ENCODE peak calls at places on chromosomes 3 and 15, in five cellular contexts. O is A549, X is K562, Q is SK-N-SH, H is H1. Z is an unnamed sample.

GRCh38 chr3:49751501-49751900 is 27.8 kb upstream of the GMPPB start:
- DNase-seq in Q (no peak), O (no peak), H (no peak), X (no peak), Z (no peak)

GRCh38 chr15:85583404-85584390 is 203.3 kb downstream of the AKAP13 start:
- DNase-seq in H (no peak), X (no peak), Q (no peak), O (no peak), Z (peak)

GRCh38 chr15:40258544-40258943 is 19.7 kb downstream of the PAK6 start:
- DNase-seq in O (no peak), X (no peak), H (no peak), Q (no peak), Z (no peak)

GRCh38 chr3:67870477-67870876 is 216.1 kb upstream of the SUCLG2 start:
- DNase-seq in X (no peak), O (no peak), Q (no peak), H (no peak), Z (no peak)

GRCh38 chr3:16409032-16409431 is 104.5 kb downstream of the RFTN1 start:
- DNase-seq in Q (no peak), H (no peak), X (no peak), O (no peak), Z (no peak)

GRCh38 chr3:65597952-65598413 is 440.7 kb downstream of the MAGI1 start:
- DNase-seq in O (no peak), Q (peak), H (peak), X (peak), Z (no peak)

GRCh38 chr15:62485170-62485720 is 320.2 kb upstream of the C2CD4B start:
- DNase-seq in Q (no peak), O (no peak), X (no peak), H (no peak), Z (no peak)

GRCh38 chr15:68578175-68578959 is 426 bp upstream of the CORO2B start:
- DNase-seq in H (peak), Q (peak), O (no peak), X (no peak), Z (no peak)

GRCh38 chr3:128584412-128585020 is 66.1 kb downstream of the RPN1 start:
- DNase-seq in H (peak), Q (peak), O (peak), X (peak), Z (peak)

GRCh38 chr3:158765518-158766205 is 33.4 kb upstream of the RARRES1 start:
- DNase-seq in Q (no peak), X (no peak), H (no peak), O (no peak), Z (no peak)

GRCh38 chr3:48400824-48401433 is 28.9 kb downstream of the FBXW12 start:
- DNase-seq in O (peak), Q (peak), H (peak), X (peak), Z (peak)

GRCh38 chr3:11060500-11061251 is 68.1 kb downstream of the SLC6A1 start:
- DNase-seq in O (peak), H (peak), Q (peak), X (peak), Z (no peak)

GRCh38 chr3:85313380-85313779 is 354.6 kb downstream of the CADM2 start:
- DNase-seq in O (no peak), H (no peak), Q (no peak), X (no peak), Z (no peak)

GRCh38 chr3:126181398-126181725 is 976 bp upstream of the ALDH1L1 start:
- DNase-seq in Q (no peak), H (no peak), O (no peak), X (no peak), Z (no peak)

GRCh38 chr3:64056616-64057165 is 33.4 kb upstream of the PSMD6 start:
- DNase-seq in O (no peak), X (no peak), Q (no peak), H (no peak), Z (no peak)

GRCh38 chr3:182284793-182285192 is 508.5 kb upstream of the ATP11B start:
- DNase-seq in H (peak), O (no peak), Q (no peak), X (no peak), Z (no peak)

GRCh38 chr3:128318275-128318920 is 148.3 kb downstream of the DNAJB8 start:
- DNase-seq in O (no peak), Q (peak), H (no peak), X (no peak), Z (no peak)

GRCh38 chr3:190504354-190505125 is 9.3 kb upstream of the IL1RAP start:
- DNase-seq in H (no peak), O (no peak), X (no peak), Q (no peak), Z (no peak)

GRCh38 chr3:125013095-125013494 is 42.7 kb downstream of the HEG1 start:
- DNase-seq in X (no peak), Q (no peak), H (no peak), O (no peak), Z (no peak)

GRCh38 chr3:51391075-51391565 is at the start of gene RBM15B:
- DNase-seq in X (peak), Q (peak), H (peak), O (peak), Z (peak)

GRCh38 chr3:63975705-63976104 is 47.6 kb downstream of the PSMD6 start:
- DNase-seq in Q (no peak), O (no peak), X (no peak), H (no peak), Z (no peak)

GRCh38 chr3:124429129-124429815 is 301.0 kb upstream of the UMPS start:
- DNase-seq in X (no peak), O (peak), H (no peak), Q (peak), Z (no peak)

GRCh38 chr15:19973718-19974117 is 567.9 kb downstream of the GOLGA6L6 start:
- DNase-seq in O (no peak), Q (peak), H (peak), X (peak), Z (no peak)

GRCh38 chr3:128804017-128804816 is 75.2 kb upstream of the ACAD9 start:
- DNase-seq in H (no peak), Q (no peak), X (peak), O (no peak), Z (peak)

GRCh38 chr3:46098319-46098761 is 71.1 kb upstream of the XCR1 start:
- DNase-seq in H (no peak), X (no peak), Q (no peak), O (no peak), Z (peak)

GRCh38 chr3:71580636-71581215 is 2.8 kb downstream of the FOXP1 start:
- DNase-seq in H (no peak), Q (no peak), O (no peak), X (no peak), Z (no peak)

GRCh38 chr3:29642393-29643033 is 361.6 kb downstream of the RBMS3 start:
- DNase-seq in H (no peak), O (no peak), X (no peak), Q (peak), Z (no peak)

GRCh38 chr3:123584284-123584987 is 417 bp downstream of the HACD2 start:
- DNase-seq in O (peak), Q (peak), X (no peak), H (no peak), Z (no peak)

GRCh38 chr3:110296885-110297284 is 774.7 kb upstream of the NECTIN3 start:
- DNase-seq in O (no peak), H (no peak), Q (no peak), X (no peak), Z (no peak)

GRCh38 chr3:113241292-113242033 is 30.1 kb downstream of the BOC start:
- DNase-seq in O (no peak), H (no peak), Q (peak), X (no peak), Z (no peak)

GRCh38 chr3:72288955-72289707 is 504.2 kb upstream of the PROK2 start:
- DNase-seq in O (no peak), X (peak), Q (peak), H (no peak), Z (no peak)

GRCh38 chr15:73858062-73858461 is 15.3 kb upstream of the TBC1D21 start:
- DNase-seq in O (no peak), H (no peak), X (peak), Q (no peak), Z (no peak)

GRCh38 chr15:92449476-92449875 is 55.8 kb downstream of the ST8SIA2 start:
- DNase-seq in X (no peak), O (no peak), Q (no peak), H (no peak), Z (no peak)

GRCh38 chr3:17478673-17479072 is 263.8 kb downstream of the TBC1D5 start:
- DNase-seq in H (no peak), X (no peak), O (peak), Q (no peak), Z (no peak)

GRCh38 chr3:99352811-99353210 is 285.6 kb upstream of the COL8A1 start:
- DNase-seq in O (no peak), H (no peak), Q (no peak), X (no peak), Z (no peak)

GRCh38 chr3:99351097-99351496 is 287.3 kb upstream of the COL8A1 start:
- DNase-seq in X (no peak), O (no peak), H (no peak), Q (no peak), Z (no peak)

GRCh38 chr3:99344216-99344615 is 294.2 kb upstream of the COL8A1 start:
- DNase-seq in X (no peak), H (no peak), O (no peak), Q (no peak), Z (no peak)

GRCh38 chr3:99348451-99348850 is 289.9 kb upstream of the COL8A1 start:
- DNase-seq in Q (no peak), O (no peak), X (no peak), H (no peak), Z (no peak)
- TF ChIP-seq CHD2 in Q (no peak), O (no peak), X (no peak), H (no peak), Z (no peak)

GRCh38 chr3:143856252-143856977 is 8.1 kb upstream of the SLC9A9 start:
- DNase-seq in X (no peak), H (no peak), Q (no peak), O (no peak), Z (no peak)
- TF ChIP-seq CHD2 in X (no peak), H (no peak), Q (no peak), O (no peak), Z (no peak)

GRCh38 chr3:39141211-39141995 is 12.0 kb downstream of the CSRNP1 start:
- DNase-seq in Q (peak), O (no peak), X (peak), H (no peak), Z (no peak)
- TF ChIP-seq CHD2 in Q (no peak), O (no peak), X (no peak), H (no peak), Z (no peak)

DNA sequence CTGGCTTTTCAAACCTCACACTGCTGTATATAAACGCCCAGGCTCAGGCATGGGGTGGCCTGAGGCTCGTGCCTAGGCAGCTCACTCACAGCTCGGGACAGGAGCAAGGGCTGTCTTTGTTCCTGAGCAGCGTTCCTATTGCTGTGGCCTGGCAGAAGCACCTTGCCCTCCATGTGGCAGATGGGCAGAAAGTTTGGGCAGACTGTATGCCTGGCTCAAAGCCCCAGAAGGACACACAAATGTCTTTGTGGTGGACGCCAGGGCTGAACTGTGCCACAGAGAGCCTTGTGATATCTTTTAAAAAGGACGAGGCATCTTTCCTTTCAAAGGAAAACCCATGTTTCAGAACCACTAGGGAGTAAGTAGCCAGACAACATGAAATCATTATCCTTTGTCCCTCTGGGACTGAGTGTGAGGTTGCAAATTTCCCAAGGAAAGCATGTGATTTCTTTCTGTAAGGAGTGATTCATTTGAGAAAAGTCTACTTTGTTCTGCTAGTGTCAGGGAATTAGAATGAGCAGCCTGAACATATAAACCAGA is 29.3 kb upstream of the UBE2E1 start:
- DNase-seq in O (no peak), Q (no peak), H (no peak), X (no peak), Z (no peak)
- TF ChIP-seq CHD2 in O (no peak), Q (no peak), H (no peak), X (no peak), Z (no peak)

DNA sequence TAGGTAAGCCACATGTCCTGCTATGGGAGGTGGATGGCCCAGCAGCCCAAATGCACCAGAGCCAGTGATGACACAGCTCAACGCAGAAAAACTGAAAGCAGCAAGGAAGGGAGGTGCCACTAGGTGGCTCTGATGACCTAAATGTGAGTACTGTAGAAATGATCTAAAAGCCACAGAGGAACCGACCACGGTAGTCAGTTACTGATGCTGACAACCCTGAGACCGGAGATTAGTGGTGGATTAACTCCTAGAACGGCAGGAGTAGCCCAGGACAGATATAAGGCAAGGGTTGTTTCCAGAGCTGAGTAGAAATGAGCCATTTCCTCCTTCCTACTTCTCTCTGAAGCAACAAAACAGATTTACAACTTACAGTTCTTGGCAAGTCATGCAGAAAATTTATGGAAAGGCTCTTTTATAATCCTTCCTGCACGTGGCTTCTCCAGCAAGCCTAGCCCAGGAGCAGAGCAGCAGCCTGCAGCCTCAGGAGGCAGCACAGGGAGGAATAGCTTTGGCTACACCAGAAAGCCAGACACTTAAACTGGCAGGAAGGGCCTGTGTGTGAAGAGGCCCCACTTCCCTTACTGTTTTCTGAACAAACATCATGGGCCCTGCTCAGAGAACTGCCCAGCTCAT is 13.1 kb downstream of the FBXL22 start:
- DNase-seq in Q (peak), O (peak), X (peak), H (peak), Z (peak)
- TF ChIP-seq CHD2 in Q (no peak), O (no peak), X (no peak), H (no peak), Z (no peak)

DNA sequence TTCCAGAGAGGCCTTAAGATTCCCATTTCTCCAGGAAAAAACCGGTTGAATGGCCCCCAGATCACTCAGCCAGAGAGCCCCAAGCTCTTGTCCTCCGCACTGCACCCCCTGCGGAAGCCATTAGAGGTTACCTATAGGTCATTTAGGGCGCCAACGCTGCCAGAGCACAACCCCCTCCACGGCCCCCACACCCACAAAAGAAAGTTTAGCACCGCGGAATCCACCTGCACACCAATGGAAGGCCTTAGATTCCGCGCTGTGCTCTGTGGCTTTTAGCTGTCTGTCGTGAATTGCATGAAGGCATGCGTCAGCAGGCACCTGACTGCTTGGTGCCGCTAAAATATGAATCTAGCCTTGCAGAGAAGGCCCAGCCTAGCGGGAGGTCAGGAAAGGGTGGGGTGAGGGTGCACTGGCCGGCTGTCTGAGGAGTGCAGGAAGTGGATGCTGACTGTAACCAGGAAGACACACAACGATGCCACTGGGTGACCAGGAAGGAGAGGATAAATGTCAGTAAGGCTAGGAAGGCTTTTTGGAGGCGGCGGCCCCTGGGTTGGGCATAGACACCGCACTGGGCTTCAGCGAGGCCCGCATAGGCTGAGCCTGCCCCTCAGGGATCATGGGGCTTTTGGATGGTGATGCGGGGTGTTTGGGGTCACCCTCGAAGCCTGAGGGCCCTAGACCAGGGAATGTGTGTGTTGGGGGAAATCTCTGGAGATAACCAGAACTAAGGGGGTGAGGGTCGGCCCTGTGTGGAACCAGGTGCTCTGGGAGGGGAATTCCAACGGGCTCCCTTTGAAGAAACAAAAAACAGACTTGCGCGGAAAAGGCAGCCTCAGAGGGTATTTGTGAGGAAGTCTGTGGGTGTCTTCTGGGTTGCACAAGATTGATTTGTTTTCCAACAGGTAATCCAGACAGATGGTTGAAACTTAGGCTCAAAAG is 964 bp upstream of the NUP210 start:
- DNase-seq in O (no peak), Q (no peak), H (peak), X (peak), Z (peak)
- TF ChIP-seq CHD2 in O (no peak), Q (no peak), H (no peak), X (no peak), Z (peak)

GRCh38 chr3:32283304-32283703 is 44.8 kb downstream of the CMTM8 start:
- DNase-seq in X (no peak), H (no peak), Q (no peak), O (no peak), Z (no peak)
- TF ChIP-seq CHD2 in X (no peak), H (no peak), Q (no peak), O (no peak), Z (no peak)

DNA sequence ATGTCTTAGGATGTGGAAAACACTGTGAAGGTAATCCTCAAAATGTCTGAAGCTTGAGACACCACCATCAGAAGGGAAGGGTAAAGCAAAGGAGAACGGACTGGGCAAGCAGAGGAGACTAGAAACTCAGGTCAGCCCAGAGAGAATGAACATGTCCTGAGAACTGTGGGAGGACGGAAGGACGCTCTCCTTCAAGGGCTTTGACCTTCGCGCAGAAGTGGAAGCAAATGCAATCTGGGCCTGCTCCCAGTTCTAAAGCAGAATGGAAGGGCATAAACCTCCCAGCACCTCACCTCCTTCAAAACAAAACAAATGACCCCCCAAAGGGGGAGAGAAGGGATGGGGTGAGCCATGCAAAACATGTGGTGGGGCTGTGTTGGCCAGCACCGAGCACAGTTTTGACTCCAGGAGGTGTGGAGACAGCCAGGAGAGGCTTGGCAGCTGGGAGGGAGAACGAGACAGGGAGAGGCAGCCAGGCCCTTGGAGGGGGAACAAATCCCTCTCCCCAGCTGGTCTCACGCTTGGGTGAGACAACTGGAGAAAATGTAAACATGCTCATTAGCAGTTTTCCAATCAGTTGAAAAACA is 222.4 kb upstream of the WNT5A start:
- DNase-seq in X (no peak), O (no peak), Q (no peak), H (no peak), Z (no peak)
- TF ChIP-seq CHD2 in X (no peak), O (no peak), Q (no peak), H (no peak), Z (no peak)

DNA sequence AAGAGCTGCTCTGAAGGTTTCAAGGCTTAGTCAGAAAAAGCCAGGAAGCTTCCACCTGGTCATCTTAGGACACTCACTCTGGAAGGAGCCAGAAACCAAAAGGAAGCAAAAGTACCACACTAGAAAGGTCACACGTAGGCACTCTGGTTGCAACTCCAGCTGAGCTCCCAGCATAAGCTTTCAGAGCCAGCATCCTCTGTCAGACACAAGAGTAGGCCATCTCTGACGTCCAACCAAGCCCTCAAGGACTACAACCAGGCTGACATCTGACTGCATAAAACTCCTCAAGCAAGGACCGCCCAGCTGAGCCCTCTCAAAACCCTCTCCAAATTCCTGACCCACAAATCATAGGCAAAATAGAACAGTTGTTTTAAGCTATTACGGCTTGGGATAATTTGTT is 12.8 kb downstream of the SH3BP5 start:
- DNase-seq in X (no peak), Q (no peak), H (no peak), O (no peak), Z (no peak)
- TF ChIP-seq CHD2 in X (no peak), Q (no peak), H (no peak), O (no peak), Z (no peak)

DNA sequence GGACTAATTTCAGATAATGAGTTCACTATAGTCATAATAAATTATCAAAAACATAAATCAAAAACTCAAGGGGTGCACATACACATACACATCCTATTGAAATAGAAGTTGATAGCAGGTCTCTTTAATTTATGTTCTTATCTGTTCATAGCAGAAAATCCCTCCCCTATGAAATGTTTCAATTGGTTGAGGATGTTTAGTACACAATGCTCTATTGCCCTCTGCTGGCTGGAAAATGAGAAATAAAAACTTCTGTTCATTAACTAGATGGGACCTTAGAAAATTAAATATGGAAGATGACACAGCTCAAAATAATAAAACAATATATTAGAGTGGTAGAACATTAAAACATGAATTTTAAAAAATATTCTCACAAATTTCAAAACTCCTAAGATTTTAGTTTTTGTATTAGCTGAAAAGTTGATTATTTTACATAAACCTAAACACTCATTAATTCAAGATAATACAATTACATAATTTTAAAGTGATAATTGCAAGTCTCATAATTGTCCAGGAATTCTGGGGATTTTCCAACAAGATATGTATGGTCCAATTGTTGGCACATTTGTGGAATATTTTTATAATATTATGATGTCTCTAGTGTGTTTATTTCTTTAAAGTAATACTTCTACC is 735.0 kb downstream of the ROBO1 start:
- DNase-seq in H (no peak), O (no peak), Q (peak), X (peak), Z (no peak)
- TF ChIP-seq CHD2 in H (no peak), O (no peak), Q (no peak), X (no peak), Z (no peak)

Z was measured in GM12878.